ENCODE peak calls at places on chromosome 14, in five cellular contexts. O is A549, G is suprapubic skin, I is IMR-90, Y is RWPE1. K is an unnamed sample.

GRCh38 chr14:100594625-100594951 is 7.4 kb upstream of the BEGAIN start:
- DNase-seq in O (no peak), G (peak; percentile 19), I (no peak), Y (no peak), K (no peak)

GRCh38 chr14:89391123-89391522 is 25.9 kb downstream of the FOXN3 start:
- DNase-seq in O (no peak), G (no peak), I (peak; percentile 17), Y (no peak), K (no peak)

GRCh38 chr14:66244834-66245233 is 241.3 kb upstream of the CCDC196 start:
- DNase-seq in O (no peak), G (no peak), I (no peak), Y (no peak), K (no peak)

GRCh38 chr14:99671230-99672224 is 12.6 kb upstream of the CYP46A1 start:
- DNase-seq in O (no peak), G (no peak), I (no peak), Y (no peak), K (no peak)

GRCh38 chr14:29749327-29749726 is 178.3 kb downstream of the PRKD1 start:
- DNase-seq in O (no peak), G (no peak), I (peak; percentile 83), Y (no peak), K (no peak)

GRCh38 chr14:101889366-101889765 is 75.0 kb upstream of the DYNC1H1 start:
- DNase-seq in O (no peak), G (no peak), I (no peak), Y (no peak), K (no peak)

GRCh38 chr14:55107766-55108554 is 21.1 kb upstream of the LGALS3 start:
- DNase-seq in O (peak; percentile 71), G (peak; percentile 94), I (peak; percentile 98), Y (peak; percentile 90), K (no peak)

GRCh38 chr14:30607156-30607780 is 14.9 kb upstream of the SCFD1 start:
- DNase-seq in O (no peak), G (no peak), I (peak; percentile 56), Y (no peak), K (no peak)

GRCh38 chr14:90434370-90435020 is 37.7 kb downstream of the CALM1 start:
- DNase-seq in O (no peak), G (no peak), I (no peak), Y (no peak), K (no peak)

GRCh38 chr14:44756577-44756976 is 205.2 kb downstream of the KLHL28 start:
- DNase-seq in O (no peak), G (no peak), I (no peak), Y (no peak), K (no peak)

GRCh38 chr14:101707285-101707842 is 54.1 kb upstream of the PPP2R5C start:
- DNase-seq in O (peak; percentile 68), G (no peak), I (peak; percentile 81), Y (peak; percentile 71), K (no peak)

GRCh38 chr14:92458959-92459478 is 54.6 kb upstream of the RIN3 start:
- DNase-seq in O (no peak), G (peak; percentile 48), I (no peak), Y (no peak), K (no peak)
- H3K27ac ChIP-seq in O (peak overlapping the region; percentile 57), G (no peak overlapping the region), I (no peak overlapping the region), Y (no peak overlapping the region), K (no peak overlapping the region)

GRCh38 chr14:73774244-73774575 is 60.0 kb upstream of the PNMA1 start:
- DNase-seq in O (no peak), G (no peak), I (no peak), Y (no peak), K (no peak)
- H3K27ac ChIP-seq in O (no peak overlapping the region), G (peak overlapping the region; percentile 17), I (no peak overlapping the region), Y (peak overlapping the region; percentile 76), K (no peak overlapping the region)

GRCh38 chr14:74134484-74134883 is 49.7 kb downstream of the LIN52 start:
- DNase-seq in O (no peak), G (no peak), I (no peak), Y (no peak), K (no peak)

GRCh38 chr14:74135386-74135785 is 50.6 kb downstream of the LIN52 start:
- DNase-seq in O (no peak), G (no peak), I (peak; percentile 60), Y (no peak), K (no peak)

GRCh38 chr14:74133833-74134481 is 49.2 kb downstream of the LIN52 start:
- DNase-seq in O (no peak), G (no peak), I (no peak), Y (no peak), K (no peak)
- H3K27ac ChIP-seq in O (no peak overlapping the region), G (no peak overlapping the region), I (no peak overlapping the region), Y (no peak overlapping the region), K (no peak overlapping the region)

GRCh38 chr14:104091927-104092771 is 6.6 kb downstream of the ASPG start:
- DNase-seq in O (no peak), G (peak; percentile 64), I (no peak), Y (no peak), K (no peak)
- H3K27ac ChIP-seq in O (no peak overlapping the region), G (no peak overlapping the region), I (no peak overlapping the region), Y (no peak overlapping the region), K (no peak overlapping the region)

K was measured in vagina.